ENCODE peak calls at places on chromosome 12, in four cellular contexts. H, T, Y and F are unnamed samples.

GRCh38 chr12:11839093-11839641 is 189.7 kb downstream of the ETV6 start:
- DNase-seq in Y (no peak), H (no peak), T (no peak), F (no peak)

GRCh38 chr12:19833775-19834501 is 394.6 kb downstream of the AEBP2 start:
- DNase-seq in T (no peak), H (no peak), Y (no peak), F (no peak)

GRCh38 chr12:109885616-109886015 is 5.3 kb upstream of the GLTP start:
- DNase-seq in H (no peak), Y (no peak), T (no peak), F (no peak)

GRCh38 chr12:4270016-4270669 is 3.4 kb upstream of the CCND2 start:
- DNase-seq in Y (no peak), H (no peak), T (no peak), F (no peak)

GRCh38 chr12:100668939-100669536 is 95.6 kb downstream of the GAS2L3 start:
- DNase-seq in H (peak), T (no peak), Y (peak), F (peak)

GRCh38 chr12:54068423-54069070 is 14.9 kb downstream of the HOXC4 start:
- DNase-seq in T (no peak), Y (no peak), H (no peak), F (no peak)

GRCh38 chr12:69555461-69555860 is 29.8 kb upstream of the CCT2 start:
- DNase-seq in T (no peak), Y (no peak), H (no peak), F (no peak)

GRCh38 chr12:122880668-122881067 is 15.3 kb downstream of the VPS37B start:
- DNase-seq in H (no peak), T (no peak), Y (peak), F (peak)

GRCh38 chr12:43805857-43806736 is at the start of gene TWF1:
- DNase-seq in Y (peak), H (peak), T (no peak), F (peak)

GRCh38 chr12:126518596-126519200 is 1453.5 kb downstream of the AACS start:
- DNase-seq in H (no peak), T (no peak), Y (no peak), F (no peak)

GRCh38 chr12:64612843-64613242 is 2.5 kb downstream of the RASSF3 start:
- DNase-seq in T (no peak), H (no peak), Y (no peak), F (no peak)

GRCh38 chr12:71201136-71201679 is 43.4 kb upstream of the TSPAN8 start:
- DNase-seq in T (no peak), H (no peak), Y (no peak), F (no peak)

GRCh38 chr12:75994069-75994740 is 37.4 kb downstream of the PHLDA1 start:
- DNase-seq in T (no peak), H (no peak), Y (no peak), F (no peak)

GRCh38 chr12:13343380-13343779 is 146.9 kb downstream of the EMP1 start:
- DNase-seq in Y (no peak), H (no peak), T (no peak), F (no peak)

GRCh38 chr12:51639361-51639760 is 48.3 kb downstream of the SCN8A start:
- DNase-seq in T (no peak), H (no peak), Y (no peak), F (no peak)

GRCh38 chr12:113844495-113845175 is 121.5 kb downstream of the RBM19 start:
- DNase-seq in H (no peak), Y (no peak), T (no peak), F (no peak)

DNA sequence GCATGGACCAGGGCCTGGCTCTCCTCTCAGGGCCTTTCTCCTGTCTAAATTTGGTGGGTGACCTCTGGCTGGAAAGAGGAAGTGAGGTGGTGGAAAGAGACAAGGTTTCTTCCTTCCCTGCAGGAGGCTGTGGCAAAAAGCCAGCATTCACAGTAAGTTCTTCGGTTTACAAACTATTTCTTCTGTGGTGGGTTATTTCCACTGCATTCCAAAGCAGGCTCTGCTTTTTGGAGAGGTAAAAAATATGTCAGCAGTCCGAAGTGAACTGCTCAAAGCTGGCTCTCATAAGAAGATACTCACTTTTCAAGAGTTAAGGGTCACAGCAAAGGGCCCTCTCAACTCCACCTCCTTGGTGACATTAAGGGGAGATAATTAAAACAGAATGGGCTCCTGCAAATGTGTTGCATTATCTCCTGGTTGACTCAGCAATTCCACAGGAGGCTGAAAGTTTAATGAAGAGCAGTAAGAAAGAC is 48.9 kb upstream of the POC1B start:
- DNase-seq in T (no peak), Y (peak), H (peak), F (no peak)
- TF ChIP-seq FOXK2 in T (no peak), Y (no peak), H (peak), F (no peak)

GRCh38 chr12:95996034-95996658 is at the start of gene HAL:
- DNase-seq in T (no peak), H (no peak), Y (peak), F (no peak)

GRCh38 chr12:95999484-95999883 is 3.3 kb upstream of the HAL start:
- DNase-seq in Y (no peak), H (no peak), T (no peak), F (no peak)

GRCh38 chr12:95997276-95997675 is 1.1 kb upstream of the HAL start:
- DNase-seq in T (no peak), H (no peak), Y (no peak), F (no peak)

GRCh38 chr12:95998611-95999300 is 2.6 kb upstream of the HAL start:
- DNase-seq in H (peak), T (peak), Y (peak), F (peak)

DNA sequence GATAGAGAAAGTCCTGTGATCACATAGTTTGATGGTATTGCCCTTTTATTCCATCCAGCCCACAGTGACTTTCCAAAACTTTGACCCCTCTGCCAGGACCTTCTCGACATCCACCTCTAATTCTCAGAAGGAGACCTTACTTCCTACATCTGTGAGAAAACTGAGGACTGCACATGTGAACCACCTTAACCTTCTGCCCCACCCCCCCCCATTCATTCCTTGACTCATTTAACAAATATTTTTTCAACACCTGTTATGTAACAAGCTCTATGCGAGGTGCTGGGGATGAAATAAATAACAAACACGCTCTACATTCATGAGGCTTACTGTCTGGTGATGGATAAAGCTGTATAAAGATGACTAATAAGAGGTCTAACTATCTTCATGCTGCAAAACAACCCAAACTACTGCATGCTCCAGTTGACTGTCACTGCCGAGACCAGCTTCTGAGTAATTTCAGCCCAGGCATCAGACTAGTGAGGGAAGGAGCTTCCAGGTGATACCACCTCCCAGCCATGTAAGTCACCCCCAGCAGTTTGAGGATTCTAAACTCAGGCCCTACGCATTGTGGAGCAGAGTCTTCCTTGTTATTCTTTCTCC is 1.9 kb upstream of the HAL start:
- DNase-seq in Y (peak), T (no peak), H (no peak), F (no peak)
- TF ChIP-seq FOXK2 in Y (no peak), T (no peak), H (no peak), F (no peak)

GRCh38 chr12:27277846-27278260 is 33.8 kb downstream of the STK38L start:
- DNase-seq in Y (peak), H (no peak), T (peak), F (peak)
- TF ChIP-seq FOXK2 in Y (no peak), H (no peak), T (no peak), F (no peak)

GRCh38 chr12:120365675-120366340 is 3.2 kb downstream of the MSI1 start:
- DNase-seq in H (no peak), Y (peak), T (no peak), F (no peak)
- TF ChIP-seq FOXK2 in H (no peak), Y (no peak), T (no peak), F (no peak)

GRCh38 chr12:52713960-52714886 is 10.9 kb upstream of the KRT77 start:
- DNase-seq in T (no peak), H (peak), Y (no peak), F (no peak)
- TF ChIP-seq FOXK2 in T (no peak), H (no peak), Y (no peak), F (no peak)

GRCh38 chr12:213527-213932 is 427 bp downstream of the SLC6A12 start:
- DNase-seq in Y (no peak), H (no peak), T (no peak), F (no peak)
- TF ChIP-seq FOXK2 in Y (no peak), H (no peak), T (no peak), F (no peak)

GRCh38 chr12:2376855-2377657 is 324.3 kb downstream of the CACNA1C start:
- DNase-seq in H (no peak), Y (no peak), T (no peak), F (no peak)
- TF ChIP-seq FOXK2 in H (no peak), Y (no peak), T (no peak), F (no peak)

DNA sequence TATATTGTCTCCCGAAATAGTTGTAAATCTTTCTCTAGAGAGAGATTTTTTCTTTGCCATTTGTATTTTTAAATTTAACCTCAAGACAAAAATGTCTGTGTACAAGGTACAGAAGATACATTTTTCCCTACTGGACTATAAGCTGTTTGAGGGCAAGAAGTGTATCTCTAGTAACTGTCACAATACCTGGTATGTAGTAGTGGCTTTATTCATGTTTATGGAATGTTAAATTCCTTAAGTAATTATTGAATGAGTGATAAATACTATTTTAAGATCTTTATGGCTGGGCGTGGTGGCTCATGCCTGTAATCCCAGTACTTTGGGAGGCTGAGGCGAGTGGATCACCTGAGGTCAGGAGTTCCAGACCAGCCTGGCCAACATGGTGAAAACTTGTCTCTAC is 24.4 kb upstream of the CDK17 start:
- DNase-seq in H (no peak), Y (no peak), T (no peak), F (no peak)
- TF ChIP-seq FOXK2 in H (no peak), Y (no peak), T (no peak), F (no peak)

DNA sequence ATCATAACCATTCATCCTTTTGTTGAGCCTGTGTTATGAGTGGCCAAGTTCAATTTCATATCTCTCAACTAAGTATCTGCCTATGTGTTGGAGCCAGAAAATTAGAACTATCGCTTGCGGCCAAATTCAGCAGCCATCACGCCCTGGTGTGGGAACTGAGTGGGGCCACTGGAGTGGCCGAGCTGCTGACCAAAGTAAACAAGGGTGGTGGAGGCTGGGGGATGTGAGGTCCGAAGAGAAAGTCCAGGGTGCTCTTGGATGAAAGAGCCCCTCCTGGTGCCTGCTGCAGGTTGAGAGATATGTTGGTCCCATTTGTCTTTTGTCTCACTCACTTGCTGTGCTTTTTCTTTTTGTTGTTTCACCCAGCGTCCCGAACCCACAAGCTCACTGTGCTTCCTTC is 14.9 kb downstream of the ADGRD1 start:
- DNase-seq in T (no peak), H (no peak), Y (no peak), F (no peak)
- TF ChIP-seq FOXK2 in T (no peak), H (no peak), Y (no peak), F (no peak)